ENCODE peak calls at places on chromosome 10, in four cellular contexts. One of them, this sample, is unnamed.

GRCh38 chr10:22710139-22710745 is 4.1 kb downstream of the PIP4K2A start:
- DNase-seq in H1: no peak
- DNase-seq in GM12878: peak
- DNase-seq in K562: no peak
- DNase-seq in this sample: no peak

GRCh38 chr10:92328999-92329398 is 38.0 kb downstream of the MARCHF5 start:
- DNase-seq in H1: no peak
- DNase-seq in K562: no peak
- DNase-seq in GM12878: no peak
- DNase-seq in this sample: no peak

GRCh38 chr10:132957131-132957530 is 14.8 kb upstream of the CFAP46 start:
- DNase-seq in H1: no peak
- DNase-seq in GM12878: no peak
- DNase-seq in K562: no peak
- DNase-seq in this sample: peak

GRCh38 chr10:13939391-13939790 is 352.6 kb downstream of the PRPF18 start:
- DNase-seq in K562: no peak
- DNase-seq in H1: no peak
- DNase-seq in GM12878: no peak
- DNase-seq in this sample: no peak

GRCh38 chr10:104441601-104442000 is 88.0 kb downstream of the CFAP58 start:
- DNase-seq in K562: no peak
- DNase-seq in H1: no peak
- DNase-seq in GM12878: no peak
- DNase-seq in this sample: no peak

GRCh38 chr10:116590590-116591444 is at the start of gene PNLIPRP1:
- DNase-seq in H1: no peak
- DNase-seq in K562: no peak
- DNase-seq in GM12878: no peak
- DNase-seq in this sample: no peak

GRCh38 chr10:127942811-127943210 is 35.9 kb downstream of the PTPRE start:
- DNase-seq in K562: no peak
- DNase-seq in H1: no peak
- DNase-seq in GM12878: no peak
- DNase-seq in this sample: peak

GRCh38 chr10:33661580-33662269 is 327.3 kb upstream of the NRP1 start:
- DNase-seq in GM12878: no peak
- DNase-seq in H1: no peak
- DNase-seq in K562: no peak
- DNase-seq in this sample: peak

GRCh38 chr10:89414146-89414878 is at the start of gene IFIT5:
- DNase-seq in GM12878: peak
- DNase-seq in H1: no peak
- DNase-seq in K562: peak
- DNase-seq in this sample: peak

GRCh38 chr10:131833446-131834080 is 67.2 kb upstream of the PPP2R2D start:
- DNase-seq in H1: no peak
- DNase-seq in K562: no peak
- DNase-seq in GM12878: no peak
- DNase-seq in this sample: no peak

GRCh38 chr10:53786236-53786635 is 1013.7 kb upstream of the MBL2 start:
- DNase-seq in H1: no peak
- DNase-seq in K562: peak
- DNase-seq in GM12878: no peak
- DNase-seq in this sample: no peak

DNA sequence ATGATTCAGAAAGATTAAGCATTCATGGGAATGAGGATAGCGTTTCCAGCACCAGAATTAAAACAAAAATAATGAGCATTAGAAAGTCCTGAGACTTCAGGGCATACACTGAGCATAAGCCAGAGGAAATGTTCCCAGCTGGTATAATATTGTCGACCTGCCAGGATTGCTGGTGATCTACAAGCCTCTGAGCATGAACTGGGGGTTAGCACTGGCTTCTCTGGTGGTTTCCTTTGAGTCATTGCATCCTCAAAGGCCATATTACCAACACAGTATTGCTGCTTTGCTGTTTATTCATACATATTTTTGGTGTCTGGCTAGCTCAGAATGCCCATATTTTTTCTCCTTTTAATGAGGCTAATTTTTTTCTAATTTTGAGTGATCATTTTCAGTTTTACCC is 10.6 kb upstream of the ATRNL1 start:
- DNase-seq in H1: no peak
- DNase-seq in GM12878: no peak
- DNase-seq in K562: no peak
- DNase-seq in this sample: no peak
- TF ChIP-seq NRF1 in H1: no peak
- TF ChIP-seq NRF1 in GM12878: no peak
- TF ChIP-seq NRF1 in K562: no peak
- TF ChIP-seq NRF1 in this sample: no peak

DNA sequence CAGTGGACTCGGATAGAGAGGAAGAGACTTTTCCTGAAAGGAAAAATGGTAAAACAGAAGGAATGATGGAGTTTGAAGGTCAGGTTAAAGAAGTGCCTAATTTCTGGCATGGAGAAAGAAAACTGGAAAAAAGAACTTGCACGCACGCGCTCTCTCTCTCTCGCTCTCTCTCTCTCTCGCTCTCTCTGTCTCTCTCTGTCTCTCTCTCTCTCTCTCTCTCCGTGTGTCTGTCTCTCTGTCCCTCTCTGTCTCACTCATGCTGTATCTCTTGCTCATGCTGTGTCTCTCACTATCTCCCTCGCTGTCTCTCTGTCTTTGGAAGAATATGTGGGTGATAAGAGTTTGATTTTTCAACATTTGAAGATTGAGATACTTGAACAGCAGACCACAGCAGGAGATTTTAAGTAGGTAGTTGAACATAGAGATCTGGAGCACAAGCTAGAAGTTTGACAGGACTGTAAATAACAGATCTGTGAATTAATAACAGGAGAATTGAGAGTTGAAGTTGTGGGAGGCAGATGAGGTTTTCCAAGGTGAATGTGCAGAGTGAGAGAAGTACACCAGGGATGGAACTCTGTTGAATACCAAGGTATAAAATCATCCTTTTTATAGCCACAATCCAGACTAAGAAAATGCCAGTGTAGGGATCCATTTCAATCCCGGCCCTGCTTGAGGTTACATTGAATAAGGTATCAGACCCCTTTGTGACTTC is 33.1 kb downstream of the ADD3 start:
- DNase-seq in K562: no peak
- DNase-seq in GM12878: no peak
- DNase-seq in H1: no peak
- DNase-seq in this sample: no peak
- TF ChIP-seq NRF1 in K562: no peak
- TF ChIP-seq NRF1 in GM12878: no peak
- TF ChIP-seq NRF1 in H1: no peak
- TF ChIP-seq NRF1 in this sample: no peak

DNA sequence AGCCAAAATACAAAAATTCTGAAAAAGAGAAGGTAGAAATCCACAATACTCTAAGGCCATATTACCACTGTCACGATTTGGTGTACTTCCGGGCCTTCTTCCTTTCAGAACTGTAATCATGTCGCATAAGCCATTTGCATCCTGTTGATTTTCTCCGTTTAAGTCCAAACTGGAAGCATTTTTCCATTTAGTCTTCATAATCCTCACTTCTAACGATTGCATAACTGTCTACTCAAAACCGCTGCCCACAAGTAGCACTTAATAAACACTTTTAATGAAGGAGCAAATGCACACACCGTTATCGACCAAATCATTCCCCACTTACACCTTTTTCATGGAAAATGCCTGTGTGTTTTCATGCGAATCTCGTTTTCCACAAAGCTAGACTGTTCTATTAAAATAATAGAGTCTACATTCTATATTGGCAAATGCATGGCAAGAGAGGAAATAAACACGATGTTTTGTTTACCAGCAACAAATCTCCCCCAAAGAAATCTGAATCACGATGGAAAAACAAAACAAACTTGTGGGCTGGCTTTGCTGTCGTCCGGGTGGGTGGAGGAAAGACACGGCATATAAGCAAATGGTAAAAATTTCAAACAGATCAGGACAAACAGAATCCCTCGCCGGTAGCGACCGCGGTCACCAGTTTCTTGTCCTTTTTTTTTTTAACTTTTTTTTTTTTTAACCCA is 1.0 kb downstream of the ATE1 start:
- DNase-seq in GM12878: no peak
- DNase-seq in K562: peak
- DNase-seq in H1: no peak
- DNase-seq in this sample: no peak
- TF ChIP-seq NRF1 in GM12878: no peak
- TF ChIP-seq NRF1 in K562: no peak
- TF ChIP-seq NRF1 in H1: no peak
- TF ChIP-seq NRF1 in this sample: no peak

GRCh38 chr10:76297787-76298281 is 866.4 kb downstream of the LRMDA start:
- DNase-seq in GM12878: no peak
- DNase-seq in H1: no peak
- DNase-seq in K562: no peak
- DNase-seq in this sample: no peak
- TF ChIP-seq NRF1 in GM12878: no peak
- TF ChIP-seq NRF1 in H1: no peak
- TF ChIP-seq NRF1 in K562: no peak
- TF ChIP-seq NRF1 in this sample: no peak

GRCh38 chr10:58291538-58292174 is 22.7 kb downstream of the CISD1 start:
- DNase-seq in GM12878: no peak
- DNase-seq in K562: peak
- DNase-seq in H1: no peak
- DNase-seq in this sample: peak
- TF ChIP-seq NRF1 in GM12878: no peak
- TF ChIP-seq NRF1 in K562: no peak
- TF ChIP-seq NRF1 in H1: no peak
- TF ChIP-seq NRF1 in this sample: no peak

GRCh38 chr10:30591249-30591670 is 38.3 kb downstream of the LYZL2 start:
- DNase-seq in H1: no peak
- DNase-seq in K562: peak
- DNase-seq in GM12878: no peak
- DNase-seq in this sample: peak

GRCh38 chr10:30589441-30589840 is 40.1 kb downstream of the LYZL2 start:
- DNase-seq in GM12878: no peak
- DNase-seq in K562: no peak
- DNase-seq in H1: no peak
- DNase-seq in this sample: no peak

GRCh38 chr10:30583778-30584415 is 45.7 kb downstream of the LYZL2 start:
- DNase-seq in GM12878: peak
- DNase-seq in K562: peak
- DNase-seq in H1: no peak
- DNase-seq in this sample: no peak

GRCh38 chr10:30586828-30587227 is 42.7 kb downstream of the LYZL2 start:
- DNase-seq in K562: no peak
- DNase-seq in GM12878: no peak
- DNase-seq in H1: no peak
- DNase-seq in this sample: no peak

GRCh38 chr10:30587522-30588031 is 42.0 kb downstream of the LYZL2 start:
- DNase-seq in GM12878: peak
- DNase-seq in H1: no peak
- DNase-seq in K562: no peak
- DNase-seq in this sample: no peak
- TF ChIP-seq NRF1 in GM12878: no peak
- TF ChIP-seq NRF1 in H1: no peak
- TF ChIP-seq NRF1 in K562: no peak
- TF ChIP-seq NRF1 in this sample: no peak

DNA sequence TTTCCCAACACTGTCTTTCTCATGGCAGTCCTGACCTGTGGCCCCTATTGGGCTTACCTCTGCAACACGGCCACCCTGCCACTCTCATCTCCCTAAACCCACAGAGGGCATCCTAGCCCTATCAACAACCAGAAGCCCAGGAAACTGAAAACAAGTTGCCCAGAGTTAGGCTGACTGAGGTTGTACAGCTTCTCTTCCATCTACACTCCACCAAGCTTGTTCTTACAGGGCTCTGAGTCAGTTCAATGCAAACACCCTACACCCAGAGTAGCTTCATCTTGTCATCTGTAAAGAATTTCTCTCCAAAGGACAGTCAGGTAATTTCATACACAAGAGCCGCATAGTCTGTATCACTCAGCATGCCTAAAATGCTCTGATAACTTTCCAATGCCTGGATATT is 175.4 kb downstream of the ARID5B start:
- DNase-seq in K562: no peak
- DNase-seq in H1: no peak
- DNase-seq in GM12878: no peak
- DNase-seq in this sample: no peak
- TF ChIP-seq NRF1 in K562: no peak
- TF ChIP-seq NRF1 in H1: no peak
- TF ChIP-seq NRF1 in GM12878: no peak
- TF ChIP-seq NRF1 in this sample: no peak